ENCODE peak calls at places on chromosomes 7 and 10, in five cellular contexts. B is dorsolateral prefrontal cortex, K is esophagus squamous epithelium, S is tibial nerve, U is suprapubic skin. M is an unnamed sample.

GRCh38 chr10:60663850-60664249 is 114.4 kb upstream of the CDK1 start:
- DNase-seq in B (no peak), K (no peak), S (no peak), U (no peak), M (peak; percentile 36)

GRCh38 chr7:78924581-78924980 is 528.9 kb downstream of the MAGI2 start:
- DNase-seq in B (no peak), K (no peak), S (no peak), U (no peak), M (peak; percentile 4)

GRCh38 chr7:45574521-45575500 is 643 bp downstream of the ADCY1 start:
- DNase-seq in B (no peak), K (no peak), S (no peak), U (peak; percentile 79), M (peak; percentile 61)

GRCh38 chr10:16612148-16612742 is 90.6 kb upstream of the C1QL3 start:
- DNase-seq in B (no peak), K (no peak), S (no peak), U (no peak), M (peak; percentile 60)

GRCh38 chr7:22174574-22174953 is 182.4 kb downstream of the RAPGEF5 start:
- DNase-seq in B (no peak), K (no peak), S (no peak), U (no peak), M (no peak)

GRCh38 chr10:74794531-74794930 is 31.9 kb upstream of the KAT6B start:
- DNase-seq in B (no peak), K (no peak), S (no peak), U (no peak), M (no peak)

GRCh38 chr10:46254467-46254866 is 32.3 kb upstream of the ANTXRL start:
- DNase-seq in B (peak; percentile 15), K (no peak), S (no peak), U (no peak), M (no peak)

GRCh38 chr7:12397671-12398070 is 6.0 kb downstream of the VWDE start:
- DNase-seq in B (no peak), K (no peak), S (no peak), U (no peak), M (no peak)

GRCh38 chr10:6065845-6066244 is 3.7 kb upstream of the IL2RA start:
- DNase-seq in B (no peak), K (no peak), S (no peak), U (peak; percentile 21), M (no peak)

GRCh38 chr10:88538038-88538437 is 45.1 kb downstream of the RNLS start:
- DNase-seq in B (no peak), K (no peak), S (no peak), U (no peak), M (no peak)

GRCh38 chr10:13062813-13063212 is 37.1 kb upstream of the OPTN start:
- DNase-seq in B (no peak), K (no peak), S (no peak), U (no peak), M (no peak)

GRCh38 chr7:21092923-21093702 is 306.4 kb upstream of the SP8 start:
- DNase-seq in B (no peak), K (no peak), S (no peak), U (no peak), M (no peak)

GRCh38 chr7:1291040-1291689 is 58.5 kb downstream of the UNCX start:
- DNase-seq in B (no peak), K (no peak), S (no peak), U (no peak), M (no peak)

GRCh38 chr10:43214071-43214955 is 52.6 kb downstream of the RASGEF1A start:
- DNase-seq in B (no peak), K (no peak), S (no peak), U (no peak), M (no peak)

GRCh38 chr7:128453836-128454804 is 1.6 kb upstream of the HILPDA start:
- DNase-seq in B (peak; percentile 54), K (peak; percentile 11), S (peak; percentile 77), U (peak; percentile 89), M (peak; percentile 54)

GRCh38 chr7:64494912-64495461 is 67.9 kb downstream of the ZNF680 start:
- DNase-seq in B (no peak), K (no peak), S (no peak), U (no peak), M (peak; percentile 8)

GRCh38 chr10:11135709-11136108 is 118.0 kb downstream of the CELF2 start:
- DNase-seq in B (no peak), K (no peak), S (no peak), U (no peak), M (no peak)

GRCh38 chr7:832292-832967 is at the start of gene SUN1:
- DNase-seq in B (no peak), K (no peak), S (no peak), U (no peak), M (peak; percentile 61)

GRCh38 chr7:2399848-2400587 is 3.4 kb upstream of the CHST12 start:
- DNase-seq in B (peak; percentile 66), K (no peak), S (peak; percentile 68), U (peak; percentile 91), M (no peak)

GRCh38 chr7:101779267-101779666 is 38.2 kb upstream of the CUX1 start:
- DNase-seq in B (no peak), K (no peak), S (no peak), U (no peak), M (no peak)

GRCh38 chr7:54542920-54543539 is 855 bp downstream of the VSTM2A start:
- DNase-seq in B (no peak), K (no peak), S (no peak), U (no peak), M (peak; percentile 63)

GRCh38 chr10:94358480-94358879 is 4.3 kb downstream of the NOC3L start:
- DNase-seq in B (no peak), K (no peak), S (no peak), U (no peak), M (no peak)

GRCh38 chr10:452512-453504 is 236.7 kb downstream of the DIP2C start:
- DNase-seq in B (peak; percentile 56), K (no peak), S (no peak), U (no peak), M (no peak)

GRCh38 chr7:2231992-2232765 is 566 bp downstream of the MAD1L1 start:
- DNase-seq in B (no peak), K (no peak), S (no peak), U (no peak), M (peak; percentile 21)

GRCh38 chr10:11147723-11148122 is 130.1 kb downstream of the CELF2 start:
- DNase-seq in B (no peak), K (no peak), S (no peak), U (no peak), M (no peak)

GRCh38 chr7:155163696-155164095 is 93.6 kb downstream of the HTR5A start:
- DNase-seq in B (no peak), K (no peak), S (no peak), U (no peak), M (no peak)

GRCh38 chr10:77564781-77565589 is 72.6 kb downstream of the KCNMA1 start:
- DNase-seq in B (no peak), K (no peak), S (no peak), U (no peak), M (no peak)

GRCh38 chr10:127904931-127905622 is 1.8 kb upstream of the PTPRE start:
- DNase-seq in B (no peak), K (no peak), S (no peak), U (peak; percentile 57), M (no peak)

GRCh38 chr10:33616921-33617320 is 282.5 kb upstream of the NRP1 start:
- DNase-seq in B (no peak), K (no peak), S (no peak), U (no peak), M (no peak)

GRCh38 chr10:18583575-18584270 is 67.7 kb downstream of the NSUN6 start:
- DNase-seq in B (no peak), K (no peak), S (no peak), U (no peak), M (no peak)
- TF ChIP-seq CTCF in B (no peak), K (peak; percentile 10), S (no peak), U (no peak), M (peak; percentile 50)

DNA sequence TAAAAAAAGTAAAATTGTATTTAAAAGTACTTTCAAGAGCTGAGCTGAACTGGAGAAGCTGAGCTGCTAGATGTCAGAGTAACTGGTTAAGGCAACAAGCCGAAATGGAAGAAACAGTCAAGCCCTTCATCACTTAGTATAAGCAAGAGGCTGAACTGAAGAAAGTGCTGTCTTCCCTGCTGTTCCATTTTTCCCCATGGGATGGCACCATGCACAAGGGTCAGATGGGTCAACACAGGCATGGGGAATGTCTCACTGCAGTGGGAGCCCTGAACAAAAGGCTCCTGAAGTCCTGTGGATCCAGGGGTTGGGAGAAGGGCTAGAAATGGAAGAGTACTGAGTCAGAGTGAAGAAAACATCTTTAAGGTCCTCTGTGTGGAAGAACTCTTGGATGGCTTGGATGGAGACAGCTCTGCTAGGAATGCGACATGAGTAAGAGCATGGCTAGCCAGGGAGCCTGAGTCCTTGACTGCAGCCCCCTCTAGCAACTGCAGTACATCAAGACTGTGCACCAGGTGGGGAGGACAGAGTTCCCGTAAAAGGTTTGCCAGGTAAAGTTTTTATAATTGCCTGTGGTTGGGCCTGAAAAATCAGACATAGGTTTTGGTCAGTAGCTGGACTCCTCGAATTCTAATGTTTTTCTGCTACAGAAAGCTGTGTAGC is 348.3 kb downstream of the GPR158 start:
- DNase-seq in B (no peak), K (no peak), S (no peak), U (no peak), M (peak; percentile 80)
- TF ChIP-seq CTCF in B (no peak), K (no peak), S (no peak), U (no peak), M (peak; percentile 67)

GRCh38 chr10:85613391-85613790 is 753.2 kb downstream of the GRID1 start:
- DNase-seq in B (no peak), K (no peak), S (no peak), U (peak; percentile 58), M (no peak)

GRCh38 chr10:85611746-85612377 is 754.7 kb downstream of the GRID1 start:
- DNase-seq in B (no peak), K (no peak), S (no peak), U (peak; percentile 37), M (no peak)

GRCh38 chr10:85612378-85612775 is 754.2 kb downstream of the GRID1 start:
- DNase-seq in B (no peak), K (no peak), S (no peak), U (no peak), M (no peak)

GRCh38 chr10:85611093-85611740 is 755.4 kb downstream of the GRID1 start:
- DNase-seq in B (no peak), K (no peak), S (no peak), U (peak; percentile 37), M (no peak)

GRCh38 chr10:85612833-85613232 is 753.8 kb downstream of the GRID1 start:
- DNase-seq in B (no peak), K (no peak), S (no peak), U (peak; percentile 34), M (no peak)
- TF ChIP-seq CTCF in B (no peak), K (no peak), S (no peak), U (no peak), M (peak; percentile 40)

DNA sequence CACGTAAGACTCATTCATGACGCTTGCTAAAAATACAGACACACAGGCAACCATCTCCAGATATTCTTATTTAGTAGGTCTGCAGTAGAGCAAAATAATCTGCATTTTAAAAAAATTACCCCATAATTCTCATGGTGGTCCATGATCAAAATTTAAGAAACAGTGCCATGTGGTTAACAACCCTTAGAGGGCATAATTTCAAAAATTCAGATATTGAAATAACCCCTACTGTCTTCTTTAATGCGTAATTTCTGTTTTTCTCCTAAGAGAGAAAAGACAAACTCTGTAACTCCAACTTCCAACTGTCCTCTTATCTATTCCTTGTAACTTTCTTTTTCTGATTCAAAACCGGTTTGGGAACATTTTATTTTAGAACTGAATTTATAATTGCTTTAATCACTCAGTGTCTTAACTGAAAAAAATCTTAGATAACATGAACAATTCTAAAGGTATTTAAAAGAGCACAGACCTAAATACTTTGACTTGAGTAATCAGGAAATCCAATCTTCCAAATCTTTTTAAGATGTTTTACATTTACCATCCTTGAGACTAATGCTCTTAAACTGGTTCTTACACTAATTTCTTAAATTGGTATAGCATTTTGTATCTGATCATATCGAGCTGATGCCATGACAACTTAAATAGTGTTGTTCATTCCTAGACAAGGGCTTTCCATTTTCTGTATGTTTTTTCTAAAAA is 148.0 kb downstream of the GALNT11 start:
- DNase-seq in B (no peak), K (no peak), S (no peak), U (no peak), M (no peak)
- TF ChIP-seq CTCF in B (no peak), K (no peak), S (no peak), U (no peak), M (no peak)